ENCODE peak calls at places on chromosomes 11 and 22, in six cellular contexts. H is CD4-positive, alpha-beta T cell; S is left ventricle myocardium inferior; Q is neuronal stem cell; V is dorsolateral prefrontal cortex; W is heart left ventricle. E is an unnamed sample.

GRCh38 chr11:107859459-107860239 is 1.1 kb upstream of the SLC35F2 start:
- DNase-seq in H (peak), S (peak), Q (no peak), V (no peak), W (no peak), E (peak)

GRCh38 chr11:77252555-77253270 is 48.8 kb downstream of the GDPD4 start:
- DNase-seq in H (no peak), S (no peak), Q (no peak), V (no peak), W (no peak), E (no peak)

GRCh38 chr22:17267661-17268330 is 48.6 kb upstream of the ADA2 start:
- DNase-seq in H (no peak), S (no peak), Q (no peak), V (no peak), W (no peak), E (no peak)

GRCh38 chr11:69837791-69838190 is 18.6 kb upstream of the FGF3 start:
- DNase-seq in H (no peak), S (no peak), Q (no peak), V (no peak), W (no peak), E (no peak)

GRCh38 chr11:121892863-121893262 is 223.2 kb downstream of the BLID start:
- DNase-seq in H (no peak), S (no peak), Q (no peak), V (no peak), W (no peak), E (no peak)

GRCh38 chr11:13278620-13279486 is 1.3 kb downstream of the BMAL1 start:
- DNase-seq in H (no peak), S (peak), Q (no peak), V (no peak), W (no peak), E (no peak)

GRCh38 chr11:114440121-114440860 is 1.0 kb downstream of the REXO2 start:
- DNase-seq in H (peak), S (no peak), Q (no peak), V (no peak), W (no peak), E (no peak)

GRCh38 chr11:428295-428694 is 13.5 kb upstream of the SIGIRR start:
- DNase-seq in H (no peak), S (no peak), Q (no peak), V (no peak), W (no peak), E (no peak)

GRCh38 chr11:8192016-8192895 is 23.4 kb upstream of the RIC3 start:
- DNase-seq in H (peak), S (peak), Q (peak), V (peak), W (no peak), E (peak)

GRCh38 chr11:117560786-117561530 is 233.3 kb downstream of the CEP164 start:
- DNase-seq in H (no peak), S (no peak), Q (no peak), V (no peak), W (no peak), E (no peak)

GRCh38 chr11:87722756-87723599 is 452.3 kb downstream of the RAB38 start:
- DNase-seq in H (no peak), S (no peak), Q (no peak), V (no peak), W (no peak), E (peak)

GRCh38 chr11:14443642-14444041 is 56.0 kb downstream of the COPB1 start:
- DNase-seq in H (no peak), S (no peak), Q (no peak), V (no peak), W (no peak), E (peak)

GRCh38 chr11:59918987-59919589 is 19.1 kb upstream of the OOSP1 start:
- DNase-seq in H (no peak), S (no peak), Q (peak), V (no peak), W (no peak), E (peak)

GRCh38 chr11:41281131-41281742 is 178.2 kb downstream of the LRRC4C start:
- DNase-seq in H (no peak), S (no peak), Q (no peak), V (no peak), W (no peak), E (no peak)

GRCh38 chr22:22014285-22014659 is 31.7 kb upstream of the TOP3B start:
- DNase-seq in H (no peak), S (no peak), Q (no peak), V (no peak), W (no peak), E (no peak)

GRCh38 chr11:119937412-119937811 is 200.5 kb downstream of the TRIM29 start:
- DNase-seq in H (no peak), S (no peak), Q (no peak), V (no peak), W (no peak), E (no peak)

GRCh38 chr11:720642-721346 is 14.8 kb downstream of the EPS8L2 start:
- DNase-seq in H (peak), S (no peak), Q (peak), V (no peak), W (no peak), E (no peak)

GRCh38 chr11:76939219-76939631 is 78.5 kb downstream of the ACER3 start:
- DNase-seq in H (no peak), S (no peak), Q (no peak), V (no peak), W (no peak), E (no peak)

GRCh38 chr11:115657586-115657985 is 153.4 kb upstream of the CADM1 start:
- DNase-seq in H (no peak), S (no peak), Q (no peak), V (no peak), W (no peak), E (no peak)

GRCh38 chr22:47718337-47718736 is 955.9 kb downstream of the TBC1D22A start:
- DNase-seq in H (no peak), S (no peak), Q (no peak), V (no peak), W (no peak), E (no peak)

GRCh38 chr11:114297806-114298700 is 1.9 kb downstream of the NNMT start:
- DNase-seq in H (no peak), S (no peak), Q (no peak), V (no peak), W (no peak), E (no peak)

GRCh38 chr11:73230931-73231330 is 12.8 kb downstream of the P2RY2 start:
- DNase-seq in H (no peak), S (no peak), Q (no peak), V (no peak), W (no peak), E (no peak)

GRCh38 chr22:44181912-44182590 is 1.3 kb downstream of the PARVG start:
- DNase-seq in H (peak), S (no peak), Q (no peak), V (no peak), W (no peak), E (no peak)

GRCh38 chr11:116651757-116652237 is 121.0 kb downstream of the BUD13 start:
- DNase-seq in H (no peak), S (no peak), Q (no peak), V (no peak), W (no peak), E (no peak)

GRCh38 chr11:62788991-62789390 is 1.8 kb downstream of the TMEM179B start:
- DNase-seq in H (no peak), S (no peak), Q (no peak), V (no peak), W (no peak), E (no peak)

GRCh38 chr11:57762235-57762866 is 749 bp downstream of the CTNND1 start:
- DNase-seq in H (no peak), S (no peak), Q (no peak), V (no peak), W (no peak), E (peak)
- H3K27ac ChIP-seq in H (no peak), S (peak), Q (no peak), V (peak), W (peak), E (peak)

DNA sequence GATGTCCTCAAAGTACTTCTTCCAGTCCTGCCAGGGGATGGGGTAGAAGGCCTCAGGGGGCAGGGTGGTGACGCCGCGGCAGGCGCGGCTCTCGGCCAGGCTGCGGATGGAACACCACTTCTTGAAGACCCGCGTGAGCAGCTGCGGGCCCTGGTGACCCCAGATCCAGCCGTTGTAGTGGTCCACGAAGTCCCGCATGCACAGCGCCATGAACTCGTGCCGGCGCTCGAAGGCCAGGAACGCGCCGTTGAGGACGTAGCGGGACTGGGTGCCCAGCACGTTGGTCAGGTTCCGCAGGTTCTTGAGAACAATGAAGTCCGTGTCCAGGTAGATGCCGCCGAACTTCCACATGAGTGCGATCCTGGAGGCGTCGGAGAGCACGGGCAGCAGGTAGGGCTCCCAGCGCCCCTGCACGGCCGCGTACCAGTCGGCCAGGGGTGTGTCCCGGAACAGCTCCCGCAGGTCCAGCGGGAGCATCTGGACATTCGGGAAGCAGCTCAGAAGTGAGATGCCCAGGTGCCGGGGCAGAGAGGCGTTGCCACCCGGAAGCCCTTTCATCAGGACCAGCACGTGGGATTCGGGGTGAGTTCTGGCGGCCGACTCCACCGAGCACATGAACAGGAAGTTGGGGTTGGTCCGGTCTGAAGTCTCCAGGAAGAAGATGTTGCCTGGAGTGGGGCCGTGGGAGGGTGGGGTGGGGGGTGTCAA is 27.5 kb downstream of the A4GALT start:
- DNase-seq in H (no peak), S (no peak), Q (no peak), V (no peak), W (no peak), E (no peak)
- H3K27ac ChIP-seq in H (no peak), S (peak), Q (no peak), V (no peak), W (peak), E (no peak)

GRCh38 chr11:64813826-64814225 is 3.5 kb upstream of the MEN1 start:
- DNase-seq in H (no peak), S (no peak), Q (no peak), V (no peak), W (no peak), E (no peak)
- H3K27ac ChIP-seq in H (no peak), S (no peak), Q (no peak), V (no peak), W (no peak), E (no peak)

GRCh38 chr11:65611758-65612603 is 2.0 kb downstream of the MAP3K11 start:
- DNase-seq in H (no peak), S (no peak), Q (no peak), V (no peak), W (no peak), E (no peak)
- H3K27ac ChIP-seq in H (peak), S (peak), Q (no peak), V (peak), W (peak), E (peak)

DNA sequence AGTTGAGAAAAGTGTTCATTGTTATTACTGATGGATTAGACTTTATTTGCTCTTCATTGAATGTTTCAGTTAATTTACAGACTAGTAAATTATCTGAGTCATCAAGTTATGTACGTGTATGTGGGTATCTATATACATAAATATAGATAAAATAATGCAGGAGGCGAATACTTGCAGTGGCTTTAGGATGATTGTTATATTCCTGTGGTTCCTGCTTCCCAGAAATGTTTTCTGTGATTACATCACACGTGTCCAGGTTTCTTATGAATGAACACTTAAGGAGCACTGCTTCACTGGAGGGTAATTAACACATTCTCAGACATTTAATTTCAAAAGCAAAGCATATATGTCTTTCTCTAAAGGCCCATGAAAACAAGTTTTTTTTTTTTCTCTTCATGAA is 28.4 kb downstream of the YAP1 start:
- DNase-seq in H (no peak), S (no peak), Q (no peak), V (no peak), W (no peak), E (no peak)
- H3K27ac ChIP-seq in H (no peak), S (peak), Q (no peak), V (no peak), W (peak), E (no peak)

DNA sequence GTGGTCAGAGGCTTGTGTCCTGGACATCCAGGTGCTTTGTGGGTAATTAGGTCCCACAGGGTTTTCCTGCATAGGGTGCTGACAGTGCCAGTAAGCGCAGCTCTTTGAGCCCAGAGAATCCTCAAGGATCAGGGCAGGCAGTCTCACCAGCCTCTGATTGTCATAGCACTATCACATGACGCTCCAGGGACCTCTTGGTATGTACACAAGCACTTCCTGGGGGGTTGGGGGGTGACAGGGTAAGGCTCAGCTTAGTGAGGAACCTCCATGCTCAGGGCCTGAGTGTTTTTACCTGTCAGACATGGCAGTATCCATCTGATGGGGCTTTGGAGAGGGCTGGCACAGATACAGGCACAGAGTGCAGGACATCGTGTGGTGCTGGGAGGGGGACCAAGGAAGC is 27.9 kb upstream of the SUSD2 start:
- DNase-seq in H (peak), S (no peak), Q (no peak), V (no peak), W (no peak), E (no peak)
- H3K27ac ChIP-seq in H (peak), S (peak), Q (no peak), V (no peak), W (no peak), E (no peak)

DNA sequence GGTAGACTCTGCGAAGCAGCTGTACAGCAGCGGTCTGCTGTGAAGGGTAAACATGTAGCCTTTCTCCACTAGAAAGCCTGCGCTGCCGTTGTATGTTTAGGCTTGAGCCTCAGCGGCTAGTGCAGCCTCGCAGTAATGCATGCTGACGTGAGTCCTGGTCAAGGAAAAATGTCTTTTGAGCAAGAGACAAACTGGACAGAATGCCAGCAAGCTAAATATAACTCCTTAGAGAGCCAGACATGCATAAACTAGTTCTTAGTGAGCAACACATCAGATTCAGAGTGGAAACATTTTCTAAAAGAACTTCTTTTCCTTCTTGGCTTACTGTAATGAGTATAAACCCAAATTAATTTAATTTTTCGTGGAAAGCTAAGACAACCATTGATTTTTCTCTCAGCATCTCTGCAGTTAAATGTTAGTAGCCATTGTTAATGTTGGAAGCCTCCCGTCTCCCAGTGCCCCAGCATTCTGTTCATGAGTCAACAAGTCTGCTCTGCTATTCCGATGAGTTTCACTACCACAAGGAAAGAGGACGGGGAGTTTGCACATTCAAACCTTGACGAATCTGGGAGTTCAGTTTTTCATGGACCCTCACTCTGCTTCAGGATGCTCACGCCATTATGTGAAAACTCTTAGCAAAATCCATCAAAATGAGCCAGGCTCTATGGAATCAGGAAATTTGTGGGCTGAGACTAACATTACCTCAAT is 51.4 kb downstream of the JAM3 start:
- DNase-seq in H (no peak), S (peak), Q (no peak), V (peak), W (peak), E (peak)
- H3K27ac ChIP-seq in H (no peak), S (peak), Q (no peak), V (peak), W (peak), E (peak)

E was measured in testis.